ENCODE peak calls at places on chromosomes 13 and 19, in five cellular contexts. D, Z, C, O and W are unnamed samples.

GRCh38 chr19:51123381-51124186 is 1.1 kb upstream of the SIGLEC9 start:
- DNase-seq in C (no peak), O (no peak), D (no peak), Z (no peak), W (peak)

GRCh38 chr19:53101518-53101917 is 1.7 kb downstream of the ZNF160 start:
- DNase-seq in D (no peak), C (no peak), Z (no peak), O (no peak), W (no peak)

GRCh38 chr13:22592515-22592914 is 588.3 kb upstream of the SGCG start:
- DNase-seq in C (no peak), Z (no peak), O (no peak), D (no peak), W (no peak)

GRCh38 chr19:1315470-1316166 is 29.9 kb downstream of the EFNA2 start:
- DNase-seq in D (peak), Z (peak), O (no peak), C (peak), W (no peak)

GRCh38 chr13:97222934-97223710 is 989 bp downstream of the MBNL2 start:
- DNase-seq in Z (no peak), O (no peak), D (no peak), C (peak), W (no peak)

GRCh38 chr19:16088351-16088984 is 12.2 kb downstream of the TPM4 start:
- DNase-seq in Z (no peak), D (no peak), C (no peak), O (no peak), W (no peak)

GRCh38 chr13:63190742-63191141 is 1775.1 kb upstream of the PCDH20 start:
- DNase-seq in D (no peak), C (peak), Z (no peak), O (no peak), W (no peak)

GRCh38 chr13:114066956-114067355 is 65.5 kb downstream of the RASA3 start:
- DNase-seq in O (no peak), Z (no peak), C (no peak), D (no peak), W (no peak)

GRCh38 chr19:11446652-11447301 is 11.3 kb downstream of the PRKCSH start:
- DNase-seq in C (peak), D (peak), O (no peak), Z (no peak), W (no peak)

GRCh38 chr13:90008707-90009149 is 1338.8 kb upstream of the MIR17HG start:
- DNase-seq in Z (no peak), D (peak), O (no peak), C (no peak), W (no peak)

GRCh38 chr19:55172741-55173140 is 6.3 kb upstream of the DNAAF3 start:
- DNase-seq in C (no peak), D (no peak), Z (no peak), O (no peak), W (no peak)

GRCh38 chr13:23949736-23950135 is 52.4 kb upstream of the C1QTNF9B start:
- DNase-seq in Z (no peak), C (no peak), O (no peak), D (no peak), W (no peak)

GRCh38 chr19:10852098-10852800 is 4.0 kb downstream of the C19orf38 start:
- DNase-seq in O (no peak), D (no peak), C (no peak), Z (no peak), W (peak)

GRCh38 chr19:39078436-39079200 is 5.5 kb upstream of the ACP7 start:
- DNase-seq in O (no peak), C (no peak), Z (no peak), D (no peak), W (no peak)

GRCh38 chr19:39133431-39134270 is 8.1 kb downstream of the PAK4 start:
- DNase-seq in Z (no peak), C (no peak), O (no peak), D (no peak), W (no peak)

GRCh38 chr13:111474136-111475002 is 153.9 kb downstream of the TEX29 start:
- DNase-seq in O (no peak), C (peak), Z (no peak), D (peak), W (no peak)

GRCh38 chr19:41893899-41894298 is 10.9 kb downstream of the ARHGEF1 start:
- DNase-seq in Z (no peak), D (no peak), C (no peak), O (no peak), W (no peak)

GRCh38 chr13:105466376-105466775 is 1069.1 kb downstream of the EFNB2 start:
- DNase-seq in O (no peak), C (no peak), D (no peak), Z (no peak), W (no peak)

DNA sequence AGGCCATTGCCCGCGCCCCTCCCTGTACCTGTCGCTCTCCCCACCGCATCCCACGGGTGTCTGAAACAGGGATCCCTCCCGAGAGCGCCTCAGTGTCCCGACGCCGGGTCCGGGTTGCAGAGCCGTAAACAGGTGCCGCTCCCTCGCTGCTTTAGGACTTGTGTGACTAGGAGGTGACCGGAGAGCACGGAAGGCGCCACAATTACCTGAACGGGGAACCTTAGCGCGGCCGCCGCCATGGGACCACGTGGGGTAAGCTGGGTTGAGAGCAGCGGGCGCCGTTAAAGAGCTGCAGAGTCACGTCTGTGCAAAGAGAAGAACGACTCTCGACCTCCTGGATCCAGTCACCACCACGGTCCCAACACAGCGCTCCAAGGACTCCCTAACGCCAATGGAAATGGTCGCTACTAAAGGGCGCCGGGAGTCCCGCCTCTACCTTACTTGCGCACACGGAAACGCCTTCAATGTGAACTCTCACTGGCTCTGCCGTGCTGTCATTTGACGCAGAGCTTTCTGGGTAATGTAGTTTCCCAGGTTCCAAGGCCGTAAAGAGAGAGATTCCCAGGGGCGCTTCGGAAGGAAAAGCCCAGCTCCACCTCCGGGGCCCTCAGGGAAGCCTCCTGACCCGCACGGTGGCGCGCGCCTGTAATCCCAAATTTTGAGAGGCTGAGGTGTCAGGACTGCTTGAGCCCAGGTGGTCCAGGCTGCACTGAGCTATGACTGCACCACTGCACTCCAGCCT is at the start of gene ZNF552:
- DNase-seq in O (peak), D (peak), Z (peak), C (peak), W (peak)
- TF ChIP-seq CTCF in O (no peak), D (peak), Z (no peak), C (no peak), W (no peak)

GRCh38 chr19:14361824-14362223 is 19.4 kb upstream of the ADGRE5 start:
- DNase-seq in C (peak), D (peak), Z (no peak), O (no peak), W (no peak)
- TF ChIP-seq CTCF in C (peak), D (peak), Z (no peak), O (peak), W (peak)

GRCh38 chr19:48618916-48619691 is at the start of the genes RPL18 and SPHK2:
- DNase-seq in O (peak), Z (peak), C (peak), D (peak), W (peak)
- TF ChIP-seq CTCF in O (no peak), Z (no peak), C (no peak), D (no peak), W (no peak)

GRCh38 chr13:29774830-29775229 is 75.6 kb downstream of the UBL3 start:
- DNase-seq in C (no peak), O (no peak), Z (no peak), D (no peak), W (no peak)

GRCh38 chr13:29767006-29767405 is 83.4 kb downstream of the UBL3 start:
- DNase-seq in O (no peak), C (no peak), Z (no peak), D (no peak), W (no peak)

DNA sequence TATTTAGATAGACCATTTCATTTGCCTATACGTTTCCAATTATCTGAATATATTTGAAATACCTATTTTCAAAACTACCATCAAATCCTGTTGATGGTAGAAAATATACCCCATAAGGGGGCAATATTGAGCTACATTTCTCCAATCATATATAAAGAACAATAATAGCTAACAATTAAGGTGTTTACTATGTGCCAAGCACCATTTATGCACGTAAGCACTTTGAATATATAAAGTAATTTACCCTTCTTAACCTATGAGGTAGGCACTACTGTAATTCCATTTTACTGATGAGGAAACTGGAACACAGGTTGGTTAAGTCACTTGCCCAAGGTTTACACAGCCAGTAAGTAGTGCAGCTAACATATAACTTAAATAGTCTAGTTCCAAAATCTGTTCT is 79.2 kb downstream of the UBL3 start:
- DNase-seq in Z (no peak), D (no peak), O (no peak), C (peak), W (no peak)
- TF ChIP-seq CTCF in Z (peak), D (peak), O (no peak), C (peak), W (peak)

DNA sequence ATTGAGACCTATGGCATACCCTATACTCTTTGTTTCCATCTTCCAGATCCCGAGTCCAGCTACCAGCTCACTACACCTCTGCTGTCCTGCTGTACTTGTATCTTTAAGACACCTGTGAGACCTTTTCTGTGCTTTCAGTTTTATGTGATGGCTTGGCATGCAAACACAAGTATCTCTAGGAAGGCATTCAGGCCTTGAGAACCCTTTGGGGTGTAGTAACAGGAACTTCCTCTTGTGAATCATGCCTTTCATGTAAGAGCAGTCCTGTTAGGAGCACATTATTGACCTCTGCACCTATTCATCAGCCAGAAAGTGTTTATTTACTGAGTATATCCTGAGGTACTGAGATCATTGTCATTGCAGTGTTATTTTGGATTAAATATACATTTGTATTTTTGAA is 87.0 kb upstream of the HTR2A start:
- DNase-seq in C (no peak), D (no peak), O (peak), Z (no peak), W (no peak)
- TF ChIP-seq CTCF in C (no peak), D (no peak), O (no peak), Z (no peak), W (no peak)

GRCh38 chr19:7534531-7534980 is 961 bp upstream of the PNPLA6 start:
- DNase-seq in C (peak), D (peak), Z (no peak), O (no peak), W (no peak)
- TF ChIP-seq CTCF in C (no peak), D (no peak), Z (no peak), O (no peak), W (no peak)

DNA sequence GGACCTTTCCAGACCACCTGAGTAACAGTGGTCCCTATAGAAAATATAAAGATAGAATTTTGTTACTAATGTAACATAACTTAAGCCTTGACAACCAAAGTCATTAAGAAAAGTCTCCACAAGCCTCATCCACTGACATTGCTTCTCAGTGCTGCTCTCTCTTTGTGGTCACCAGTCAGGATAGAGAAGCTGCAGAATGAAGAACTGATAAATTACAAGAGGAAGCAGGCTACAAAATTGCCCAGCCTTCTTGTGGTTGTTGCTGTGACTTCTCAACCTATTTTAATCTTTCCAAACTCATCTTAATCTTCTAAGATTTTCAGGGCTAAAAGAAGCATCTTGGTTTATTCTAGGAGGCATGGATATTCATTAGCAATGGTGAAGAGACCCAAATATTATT is 343.8 kb downstream of the MZT1 start:
- DNase-seq in Z (no peak), D (no peak), O (no peak), C (no peak), W (no peak)
- TF ChIP-seq CTCF in Z (no peak), D (no peak), O (no peak), C (no peak), W (no peak)